ENCODE peak calls at places on chromosomes 7 and 10, in ten cellular contexts. R, F, E, G, Q, I, L, U, N and M are unnamed samples.

GRCh38 chr10:24858244-24858907 is 94.0 kb downstream of the PRTFDC1 start:
- DNase-seq in R (no peak), F (no peak), E (no peak), G (no peak), Q (no peak), I (no peak), L (no peak), U (no peak), N (no peak), M (no peak)

GRCh38 chr10:90674927-90675326 is 182.9 kb downstream of the HTR7 start:
- DNase-seq in R (no peak), F (no peak), E (no peak), G (no peak), Q (no peak), I (no peak), L (no peak), U (no peak), N (no peak), M (no peak)

GRCh38 chr7:16398211-16399017 is 22.9 kb downstream of the CRPPA start:
- DNase-seq in R (no peak), F (no peak), E (no peak), G (no peak), Q (no peak), I (no peak), L (no peak), U (no peak), N (peak), M (no peak)

GRCh38 chr10:130396044-130396443 is 259.9 kb downstream of the GLRX3 start:
- DNase-seq in R (peak), F (peak), E (no peak), G (no peak), Q (no peak), I (no peak), L (no peak), U (no peak), N (no peak), M (no peak)

GRCh38 chr7:66047426-66047825 is 28.2 kb upstream of the ASL start:
- DNase-seq in R (no peak), F (no peak), E (no peak), G (no peak), Q (peak), I (peak), L (no peak), U (no peak), N (no peak), M (no peak)

GRCh38 chr7:134532155-134533089 is 5.1 kb downstream of the AKR1B10 start:
- DNase-seq in R (peak), F (peak), E (no peak), G (peak), Q (no peak), I (no peak), L (no peak), U (no peak), N (no peak), M (no peak)

GRCh38 chr10:46079831-46080585 is 33.9 kb upstream of the MSMB start:
- DNase-seq in R (no peak), F (no peak), E (no peak), G (no peak), Q (no peak), I (no peak), L (no peak), U (no peak), N (no peak), M (no peak)

GRCh38 chr7:36600869-36601530 is 123.3 kb downstream of the AOAH start:
- DNase-seq in R (no peak), F (peak), E (no peak), G (no peak), Q (peak), I (peak), L (no peak), U (no peak), N (no peak), M (no peak)

GRCh38 chr10:131947631-131948347 is 33.9 kb downstream of the BNIP3 start:
- DNase-seq in R (peak), F (no peak), E (no peak), G (no peak), Q (no peak), I (peak), L (no peak), U (peak), N (no peak), M (no peak)

GRCh38 chr7:157951300-157952049 is 614.7 kb downstream of the DNAJB6 start:
- DNase-seq in R (peak), F (no peak), E (no peak), G (no peak), Q (no peak), I (no peak), L (no peak), U (peak), N (no peak), M (no peak)

GRCh38 chr10:19730071-19730470 is 86.2 kb upstream of the PLXDC2 start:
- DNase-seq in R (no peak), F (no peak), E (no peak), G (no peak), Q (no peak), I (no peak), L (no peak), U (no peak), N (no peak), M (no peak)

GRCh38 chr7:146249272-146249671 is 132.7 kb downstream of the CNTNAP2 start:
- DNase-seq in R (no peak), F (no peak), E (no peak), G (no peak), Q (no peak), I (no peak), L (no peak), U (no peak), N (no peak), M (no peak)

GRCh38 chr10:102519246-102519805 is 15.6 kb downstream of the SUFU start:
- DNase-seq in R (peak), F (no peak), E (no peak), G (no peak), Q (no peak), I (no peak), L (no peak), U (peak), N (no peak), M (no peak)

GRCh38 chr7:55961994-55962393 is 2.4 kb upstream of the NIPSNAP2 start:
- DNase-seq in R (no peak), F (no peak), E (no peak), G (no peak), Q (no peak), I (no peak), L (no peak), U (no peak), N (no peak), M (no peak)

GRCh38 chr10:122974034-122974433 is 6.2 kb upstream of the PSTK start:
- DNase-seq in R (no peak), F (no peak), E (no peak), G (no peak), Q (no peak), I (no peak), L (no peak), U (no peak), N (no peak), M (no peak)

GRCh38 chr7:106285051-106285800 is 443 bp upstream of the NAMPT start:
- DNase-seq in R (peak), F (peak), E (peak), G (peak), Q (peak), I (peak), L (peak), U (peak), N (peak), M (peak)

GRCh38 chr7:106283501-106283830 is 1.3 kb downstream of the NAMPT start:
- DNase-seq in R (no peak), F (no peak), E (no peak), G (no peak), Q (no peak), I (no peak), L (no peak), U (no peak), N (no peak), M (no peak)

GRCh38 chr7:106283831-106284515 is 810 bp downstream of the NAMPT start:
- DNase-seq in R (peak), F (peak), E (peak), G (peak), Q (no peak), I (peak), L (peak), U (no peak), N (peak), M (no peak)

GRCh38 chr7:106285801-106286492 is 1.2 kb upstream of the NAMPT start:
- DNase-seq in R (no peak), F (no peak), E (no peak), G (no peak), Q (no peak), I (no peak), L (no peak), U (no peak), N (no peak), M (no peak)

DNA sequence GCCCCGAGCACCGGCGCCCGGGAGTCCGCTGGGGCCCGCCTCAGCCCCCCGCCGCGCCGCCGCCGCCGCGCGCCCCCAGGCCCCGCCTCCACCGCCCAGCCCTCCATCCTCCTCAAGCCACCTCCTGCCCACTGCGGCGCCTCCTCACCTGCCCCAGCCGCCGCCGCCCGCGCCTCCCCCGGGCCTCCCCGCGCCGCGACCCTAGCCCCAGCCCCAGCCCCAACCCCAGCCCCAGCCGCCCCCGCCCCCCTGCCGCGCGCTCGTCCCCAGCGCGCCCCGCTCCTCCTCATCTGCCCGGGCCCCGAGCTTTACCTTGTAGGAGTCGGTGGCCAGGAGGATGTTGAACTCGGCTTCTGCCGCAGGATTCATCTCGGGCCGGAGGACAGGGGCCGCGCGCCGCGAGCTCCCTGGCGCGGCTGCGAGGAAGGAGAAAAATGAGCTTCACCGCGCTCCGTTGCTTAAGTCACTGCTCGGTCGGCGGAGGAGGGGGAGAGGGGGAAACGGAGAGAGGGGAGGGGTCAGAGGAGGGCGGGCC is at the start of gene NAMPT:
- DNase-seq in R (peak), F (peak), E (peak), G (no peak), Q (no peak), I (peak), L (peak), U (no peak), N (peak), M (no peak)
- TF ChIP-seq POLR2A in R (no peak), F (peak), E (peak), G (peak), Q (peak), I (no peak), L (peak), U (peak), N (peak), M (no peak)

GRCh38 chr7:50281680-50282445 is 22.7 kb upstream of the IKZF1 start:
- DNase-seq in R (peak), F (no peak), E (no peak), G (no peak), Q (no peak), I (no peak), L (no peak), U (peak), N (no peak), M (no peak)
- TF ChIP-seq POLR2A in R (no peak), F (peak), E (no peak), G (no peak), Q (no peak), I (no peak), L (no peak), U (no peak), N (no peak), M (no peak)

GRCh38 chr10:95508730-95509129 is 52.4 kb downstream of the SORBS1 start:
- DNase-seq in R (no peak), F (no peak), E (peak), G (no peak), Q (no peak), I (no peak), L (no peak), U (no peak), N (peak), M (no peak)
- TF ChIP-seq POLR2A in R (no peak), F (no peak), E (no peak), G (no peak), Q (no peak), I (no peak), L (no peak), U (no peak), N (no peak), M (no peak)

DNA sequence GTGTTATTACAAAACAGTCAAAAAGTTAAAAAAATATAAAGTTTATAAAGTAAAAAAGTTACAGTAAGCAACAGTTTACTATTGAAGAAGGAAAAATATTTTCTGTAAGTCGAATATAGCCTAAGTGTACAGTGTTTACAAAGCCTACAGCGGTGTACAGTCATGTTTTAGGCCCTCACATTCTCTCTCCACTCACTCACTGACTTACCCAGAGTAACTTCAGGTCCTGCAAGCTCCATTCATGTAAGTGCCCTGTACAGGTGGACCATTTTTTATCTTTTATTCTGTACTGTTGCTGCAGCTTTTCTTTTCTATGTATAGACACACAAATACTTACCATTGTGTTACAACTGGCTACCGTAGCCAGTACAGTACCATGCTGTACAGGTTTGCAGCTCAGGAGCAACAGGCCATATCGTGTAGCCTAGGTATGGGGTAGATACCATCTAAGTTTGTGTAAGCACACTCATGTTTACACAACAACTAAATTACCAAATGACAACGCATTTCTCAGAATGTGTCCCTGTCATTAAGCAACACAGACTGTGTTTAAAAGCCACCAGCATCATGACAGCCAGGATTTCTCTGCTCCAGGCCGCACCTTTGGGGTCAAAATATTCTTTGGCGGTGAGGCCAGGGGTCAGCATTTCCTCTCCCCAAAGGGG is 67.2 kb downstream of the DLG5 start:
- DNase-seq in R (no peak), F (no peak), E (no peak), G (no peak), Q (no peak), I (no peak), L (no peak), U (peak), N (no peak), M (no peak)
- TF ChIP-seq POLR2A in R (no peak), F (no peak), E (no peak), G (no peak), Q (no peak), I (no peak), L (no peak), U (no peak), N (no peak), M (no peak)

GRCh38 chr7:30136339-30136738 is 1.6 kb downstream of the MTURN start:
- DNase-seq in R (no peak), F (no peak), E (no peak), G (no peak), Q (no peak), I (no peak), L (no peak), U (peak), N (no peak), M (no peak)

GRCh38 chr7:30135271-30135550 is 425 bp downstream of the MTURN start:
- DNase-seq in R (no peak), F (no peak), E (no peak), G (no peak), Q (no peak), I (no peak), L (no peak), U (no peak), N (no peak), M (no peak)

GRCh38 chr7:30134011-30134410 is 775 bp upstream of the MTURN start:
- DNase-seq in R (no peak), F (peak), E (no peak), G (no peak), Q (no peak), I (no peak), L (no peak), U (no peak), N (no peak), M (no peak)

GRCh38 chr7:30135551-30136271 is 925 bp downstream of the MTURN start:
- DNase-seq in R (peak), F (peak), E (peak), G (peak), Q (peak), I (peak), L (peak), U (peak), N (peak), M (no peak)

GRCh38 chr7:30134523-30135270 is at the start of gene MTURN:
- DNase-seq in R (peak), F (peak), E (peak), G (peak), Q (peak), I (peak), L (peak), U (peak), N (peak), M (no peak)
- TF ChIP-seq POLR2A in R (no peak), F (peak), E (peak), G (peak), Q (no peak), I (peak), L (peak), U (no peak), N (no peak), M (no peak)

DNA sequence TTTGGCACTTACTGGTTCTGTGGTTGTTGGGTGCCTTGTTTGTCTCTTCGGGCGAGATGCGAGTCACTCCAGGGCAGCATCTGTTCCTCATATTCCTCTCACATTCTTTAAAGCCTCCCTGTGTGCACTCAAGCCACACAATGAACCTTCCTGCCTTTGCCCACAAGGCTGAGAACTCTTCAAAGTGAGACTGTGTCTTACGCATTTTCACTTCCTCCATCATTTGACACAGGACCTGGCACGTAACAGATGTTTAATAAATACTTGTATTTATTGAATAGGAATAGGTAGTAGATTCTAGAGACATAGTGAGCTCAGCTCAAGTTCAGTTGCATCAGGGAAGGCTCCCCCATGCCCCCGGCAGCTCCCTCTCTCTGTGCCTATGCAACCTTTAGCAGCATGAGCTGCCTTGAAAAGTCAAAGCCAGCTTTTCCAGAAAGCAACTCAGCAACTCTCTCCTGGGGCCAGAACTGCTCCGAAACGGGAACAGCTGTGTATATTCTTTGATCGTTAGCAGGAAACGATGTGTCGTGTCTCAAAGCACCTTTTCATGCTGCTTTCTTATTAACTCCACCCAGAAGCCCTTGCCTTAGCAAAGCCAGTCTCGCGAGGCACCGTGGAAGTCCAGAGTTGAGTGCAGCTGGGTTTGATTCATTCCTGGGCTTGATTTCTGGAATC is 97.5 kb downstream of the PFKFB3 start:
- DNase-seq in R (peak), F (peak), E (no peak), G (no peak), Q (no peak), I (no peak), L (no peak), U (no peak), N (no peak), M (no peak)
- TF ChIP-seq POLR2A in R (no peak), F (peak), E (no peak), G (no peak), Q (no peak), I (no peak), L (no peak), U (no peak), N (no peak), M (no peak)

DNA sequence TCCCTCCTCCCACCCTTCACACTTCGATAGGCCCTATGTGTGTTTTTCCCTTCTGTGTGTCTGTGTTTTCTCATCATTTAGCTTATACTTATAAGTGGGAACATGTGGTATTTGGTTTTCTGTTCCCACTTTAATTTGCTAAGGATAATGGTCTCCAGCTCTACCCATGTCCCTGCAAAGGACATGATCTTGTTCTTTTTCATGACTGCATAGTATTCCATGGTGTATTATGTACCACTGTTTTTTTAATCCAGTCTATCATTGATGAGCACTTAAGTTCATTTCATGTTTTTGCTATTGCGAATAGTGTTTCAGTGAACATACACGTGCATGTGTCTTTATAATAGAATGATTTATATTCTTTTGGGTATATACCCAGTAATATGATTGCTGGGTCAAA is 46.3 kb upstream of the GNAT3 start:
- DNase-seq in R (no peak), F (no peak), E (no peak), G (no peak), Q (no peak), I (no peak), L (no peak), U (no peak), N (no peak), M (no peak)
- TF ChIP-seq POLR2A in R (no peak), F (no peak), E (no peak), G (no peak), Q (no peak), I (no peak), L (no peak), U (no peak), N (no peak), M (no peak)

GRCh38 chr10:100007239-100008141 is 2.3 kb downstream of the DNMBP start:
- DNase-seq in R (no peak), F (no peak), E (no peak), G (no peak), Q (no peak), I (no peak), L (no peak), U (no peak), N (no peak), M (no peak)
- TF ChIP-seq POLR2A in R (no peak), F (no peak), E (no peak), G (no peak), Q (no peak), I (no peak), L (no peak), U (no peak), N (no peak), M (no peak)

GRCh38 chr7:87199241-87199640 is 20.3 kb downstream of the TMEM243 start:
- DNase-seq in R (no peak), F (no peak), E (no peak), G (no peak), Q (no peak), I (no peak), L (no peak), U (no peak), N (no peak), M (no peak)

GRCh38 chr7:87202208-87202607 is 17.3 kb downstream of the TMEM243 start:
- DNase-seq in R (no peak), F (no peak), E (no peak), G (no peak), Q (no peak), I (no peak), L (no peak), U (no peak), N (no peak), M (no peak)

GRCh38 chr7:87202705-87203104 is 16.8 kb downstream of the TMEM243 start:
- DNase-seq in R (no peak), F (no peak), E (no peak), G (no peak), Q (no peak), I (no peak), L (no peak), U (no peak), N (no peak), M (no peak)

GRCh38 chr7:87204933-87205332 is 14.6 kb downstream of the TMEM243 start:
- DNase-seq in R (no peak), F (no peak), E (no peak), G (no peak), Q (no peak), I (no peak), L (no peak), U (no peak), N (no peak), M (no peak)

GRCh38 chr7:87199700-87200450 is 19.7 kb downstream of the TMEM243 start:
- DNase-seq in R (no peak), F (no peak), E (no peak), G (no peak), Q (no peak), I (no peak), L (no peak), U (no peak), N (peak), M (no peak)
- TF ChIP-seq POLR2A in R (no peak), F (no peak), E (no peak), G (no peak), Q (no peak), I (no peak), L (no peak), U (no peak), N (no peak), M (no peak)